ENCODE peak calls at places on chromosomes 5 and 9, in eight cellular contexts. A is NT2/D1; U is kidney; V is activated T-cell treated with anti-CD3 and anti-CD28 coated beads for 4 hours; Q is HFF-Myc; L is AG08395; B is stimulated activated CD4-positive, alpha-beta T cell treated with anti-CD3 and anti-CD28 coated beads, Interleukin-2, amount 100 ng/mL, for 48 hours; Z is activated CD4-positive, alpha-beta T cell treated with anti-CD3 and anti-CD28 coated beads for 24 hours. M is an unnamed sample.

GRCh38 chr5:134175874-134176522 is 752 bp downstream of the SKP1 start:
- DNase-seq in A (peak; percentile 1), U (no peak), V (peak; percentile 21), Q (no peak), L (peak; percentile 22), B (no peak), Z (peak; percentile 6), M (no peak)

GRCh38 chr9:37947987-37948386 is 44.1 kb upstream of the SLC25A51 start:
- DNase-seq in A (no peak), U (no peak), V (no peak), Q (no peak), L (no peak), B (no peak), Z (no peak), M (no peak)

GRCh38 chr9:132509921-132510874 is 72.2 kb upstream of the BARHL1 start:
- DNase-seq in A (no peak), U (peak; percentile 45), V (no peak), Q (no peak), L (no peak), B (no peak), Z (no peak), M (no peak)

GRCh38 chr9:92342825-92343488 is 17.2 kb downstream of the CENPP start:
- DNase-seq in A (no peak), U (no peak), V (no peak), Q (no peak), L (peak; percentile 31), B (no peak), Z (no peak), M (no peak)

GRCh38 chr5:64323591-64323990 is 157.9 kb downstream of the RNF180 start:
- DNase-seq in A (no peak), U (no peak), V (no peak), Q (no peak), L (no peak), B (no peak), Z (no peak), M (no peak)

GRCh38 chr5:67214713-67215591 is 18.4 kb upstream of the CD180 start:
- DNase-seq in A (no peak), U (no peak), V (no peak), Q (no peak), L (no peak), B (no peak), Z (no peak), M (no peak)

GRCh38 chr9:114050646-114051045 is 27.5 kb downstream of the AMBP start:
- DNase-seq in A (no peak), U (no peak), V (no peak), Q (no peak), L (no peak), B (no peak), Z (no peak), M (no peak)

GRCh38 chr9:16950051-16950450 is 79.6 kb upstream of the BNC2 start:
- DNase-seq in A (peak; percentile 33), U (no peak), V (no peak), Q (no peak), L (no peak), B (no peak), Z (no peak), M (no peak)

GRCh38 chr9:132804576-132805295 is 73.3 kb downstream of the AK8 start:
- DNase-seq in A (no peak), U (peak; percentile 57), V (no peak), Q (no peak), L (no peak), B (no peak), Z (no peak), M (no peak)

GRCh38 chr5:123422433-123423277 is 548 bp downstream of the CEP120 start:
- DNase-seq in A (no peak), U (no peak), V (peak; percentile 7), Q (no peak), L (peak; percentile 18), B (peak; percentile 10), Z (no peak), M (peak; percentile 11)

GRCh38 chr9:121333950-121334773 is 35.9 kb downstream of the STOM start:
- DNase-seq in A (no peak), U (peak; percentile 49), V (no peak), Q (no peak), L (no peak), B (no peak), Z (no peak), M (no peak)

GRCh38 chr5:159309689-159310433 is 20.4 kb downstream of the IL12B start:
- DNase-seq in A (no peak), U (no peak), V (no peak), Q (no peak), L (no peak), B (no peak), Z (no peak), M (no peak)

M was measured in pulmonary artery endothelial cell.